ENCODE peak calls at places on chromosomes 1 and 21, in five cellular contexts. E is stimulated activated CD4-positive, alpha-beta T cell treated with anti-CD3 and anti-CD28 coated beads, Interleukin-2, amount 100 ng/mL, for 4 hours; H is effector memory CD4-positive, alpha-beta T cell; S is GM06990; F is DMS 273 treated with DMSO at 0.1 percent for 48 hours. M is an unnamed sample.

GRCh38 chr1:149848811-149849210 is 50.6 kb upstream of the BOLA1 start:
- DNase-seq in E (no peak), H (no peak), S (no peak), F (no peak), M (no peak)

GRCh38 chr1:172661107-172661506 is 2.2 kb downstream of the FASLG start:
- DNase-seq in E (no peak), H (no peak), S (no peak), F (no peak), M (no peak)

GRCh38 chr1:169526998-169527397 is 41.3 kb upstream of the SLC19A2 start:
- DNase-seq in E (no peak), H (no peak), S (no peak), F (no peak), M (no peak)

GRCh38 chr1:24955161-24955560 is 25.1 kb upstream of the RUNX3 start:
- DNase-seq in E (peak; percentile 71), H (peak; percentile 37), S (no peak), F (no peak), M (no peak)

GRCh38 chr21:34941162-34941561 is 107.9 kb downstream of the RUNX1 start:
- DNase-seq in E (no peak), H (no peak), S (no peak), F (no peak), M (no peak)

GRCh38 chr1:231954751-231955150 is 328.2 kb downstream of the DISC1 start:
- DNase-seq in E (no peak), H (no peak), S (no peak), F (no peak), M (no peak)

GRCh38 chr1:88985033-88985432 is 7.4 kb downstream of the KYAT3 start:
- DNase-seq in E (no peak), H (no peak), S (no peak), F (no peak), M (no peak)

GRCh38 chr21:45525910-45526306 is 16.3 kb downstream of the SLC19A1 start:
- DNase-seq in E (no peak), H (no peak), S (no peak), F (no peak), M (no peak)

GRCh38 chr1:87956072-87956471 is 627.4 kb downstream of the LMO4 start:
- DNase-seq in E (no peak), H (no peak), S (no peak), F (no peak), M (no peak)

GRCh38 chr1:24117722-24118409 is 5.9 kb upstream of the MYOM3 start:
- DNase-seq in E (no peak), H (no peak), S (no peak), F (no peak), M (no peak)

GRCh38 chr1:181486098-181486420 is 2.7 kb downstream of the CACNA1E start:
- DNase-seq in E (no peak), H (no peak), S (no peak), F (no peak), M (no peak)

GRCh38 chr1:178004926-178005391 is 35.1 kb upstream of the SEC16B start:
- DNase-seq in E (no peak), H (no peak), S (peak; percentile 30), F (no peak), M (no peak)

GRCh38 chr1:106526650-106527049 is 529.8 kb upstream of the PRMT6 start:
- DNase-seq in E (no peak), H (no peak), S (no peak), F (no peak), M (no peak)

GRCh38 chr1:168879906-168880734 is 151.1 kb upstream of the DPT start:
- DNase-seq in E (no peak), H (no peak), S (no peak), F (no peak), M (no peak)

GRCh38 chr1:184052194-184052559 is 647 bp downstream of the TSEN15 start:
- DNase-seq in E (no peak), H (no peak), S (no peak), F (no peak), M (no peak)

GRCh38 chr1:57162607-57163235 is 196.9 kb upstream of the C8B start:
- DNase-seq in E (no peak), H (no peak), S (no peak), F (no peak), M (no peak)

GRCh38 chr1:150511551-150511950 is 3.6 kb downstream of the ECM1 start:
- DNase-seq in E (no peak), H (no peak), S (no peak), F (no peak), M (no peak)

GRCh38 chr1:47527653-47528272 is 89.9 kb downstream of the FOXD2 start:
- DNase-seq in E (no peak), H (no peak), S (no peak), F (no peak), M (no peak)

GRCh38 chr21:42163511-42163863 is 55.5 kb upstream of the ABCG1 start:
- DNase-seq in E (no peak), H (no peak), S (no peak), F (no peak), M (no peak)

GRCh38 chr1:44543064-44543815 is 131.0 kb downstream of the TMEM53 start:
- DNase-seq in E (no peak), H (no peak), S (no peak), F (no peak), M (no peak)

GRCh38 chr21:31142600-31142999 is 104.3 kb upstream of the KRTAP19-8 start:
- DNase-seq in E (peak; percentile 17), H (no peak), S (no peak), F (no peak), M (no peak)

GRCh38 chr21:36437745-36438128 is 42.2 kb downstream of the CLDN14 start:
- DNase-seq in E (no peak), H (no peak), S (no peak), F (no peak), M (no peak)

GRCh38 chr1:111920221-111921024 is 69.0 kb downstream of the KCND3 start:
- DNase-seq in E (no peak), H (no peak), S (no peak), F (peak; percentile 86), M (no peak)

GRCh38 chr1:22472596-22472995 is 20.9 kb downstream of the ZBTB40 start:
- DNase-seq in E (no peak), H (no peak), S (no peak), F (no peak), M (no peak)

GRCh38 chr1:23728997-23729390 is 14.3 kb upstream of the ELOA start:
- DNase-seq in E (no peak), H (no peak), S (no peak), F (no peak), M (no peak)

M was measured in GM12878.